ENCODE peak calls at places on chromosomes 7 and 10, in five cellular contexts. S is endothelial cell of umbilical vein, J is adrenal gland, O is uterus, T is lower leg skin. C is an unnamed sample.
A peak's percentile ranks its signal among the peaks of the same experiment; 100 is the strongest.

GRCh38 chr10:63588436-63589180 is 67.4 kb downstream of the REEP3 start:
- DNase-seq in S (peak; percentile 57), J (no peak), O (no peak), T (no peak), C (no peak)

GRCh38 chr7:130492519-130493274 is 812 bp downstream of the MEST start:
- DNase-seq in S (peak; percentile 19), J (peak; percentile 61), O (no peak), T (no peak), C (no peak)

GRCh38 chr7:137592232-137592896 is 248.8 kb upstream of the PTN start:
- DNase-seq in S (peak; percentile 85), J (peak; percentile 78), O (peak; percentile 50), T (peak; percentile 15), C (peak; percentile 57)

GRCh38 chr10:27392606-27393005 is 111.5 kb upstream of the RAB18 start:
- DNase-seq in S (no peak), J (no peak), O (no peak), T (no peak), C (no peak)

GRCh38 chr7:9822458-9823290 is 1151.0 kb upstream of the PHF14 start:
- DNase-seq in S (no peak), J (no peak), O (no peak), T (no peak), C (no peak)

GRCh38 chr7:135715055-135715522 is 12.9 kb downstream of the SLC13A4 start:
- DNase-seq in S (no peak), J (no peak), O (no peak), T (no peak), C (no peak)

GRCh38 chr10:79023489-79024162 is 45.1 kb upstream of the ZMIZ1 start:
- DNase-seq in S (no peak), J (peak; percentile 74), O (peak; percentile 55), T (no peak), C (no peak)

GRCh38 chr7:40649247-40649646 is 514.4 kb downstream of the SUGCT start:
- DNase-seq in S (no peak), J (no peak), O (no peak), T (no peak), C (no peak)

GRCh38 chr10:99341860-99342517 is 12.8 kb downstream of the CNNM1 start:
- DNase-seq in S (no peak), J (no peak), O (no peak), T (no peak), C (no peak)

GRCh38 chr7:73454424-73454823 is 20.8 kb downstream of the FZD9 start:
- DNase-seq in S (no peak), J (no peak), O (no peak), T (no peak), C (no peak)

GRCh38 chr7:4958477-4959301 is at the start of gene MMD2:
- DNase-seq in S (no peak), J (no peak), O (no peak), T (no peak), C (no peak)

GRCh38 chr10:6014241-6014761 is 37.0 kb upstream of the IL15RA start:
- DNase-seq in S (peak; percentile 53), J (peak; percentile 84), O (peak; percentile 79), T (peak; percentile 62), C (no peak)

GRCh38 chr7:157310676-157311185 is 26.1 kb upstream of the DNAJB6 start:
- DNase-seq in S (no peak), J (no peak), O (no peak), T (no peak), C (no peak)

GRCh38 chr7:18278306-18278705 is 217.2 kb upstream of the HDAC9 start:
- DNase-seq in S (peak; percentile 29), J (no peak), O (no peak), T (no peak), C (no peak)

DNA sequence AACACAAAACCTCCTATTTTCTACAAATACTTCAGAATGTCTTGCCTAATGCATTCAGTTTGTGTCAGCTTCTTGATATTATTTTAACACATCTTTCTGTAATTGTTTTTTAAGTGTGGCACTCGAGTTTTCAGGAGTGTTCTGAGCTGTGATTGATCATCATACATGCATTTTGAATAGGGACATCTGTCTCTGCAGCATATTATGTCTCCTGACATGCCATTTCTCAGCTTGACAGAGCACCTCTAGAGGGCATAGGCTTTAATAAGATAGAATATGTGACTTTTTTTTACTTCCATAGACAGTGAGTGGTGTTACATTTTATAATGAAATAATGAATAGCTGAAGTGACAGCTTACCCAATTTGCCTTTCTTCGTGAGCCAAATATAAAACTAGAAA is 219.2 kb upstream of the HDAC9 start:
- DNase-seq in S (no peak), J (no peak), O (no peak), T (no peak), C (no peak)
- TF ChIP-seq CTCF in S (no peak), J (no peak), O (no peak), T (no peak), C (no peak)

GRCh38 chr7:100433592-100434296 is 2.6 kb downstream of the PPP1R35 start:
- DNase-seq in S (no peak), J (no peak), O (no peak), T (no peak), C (no peak)
- TF ChIP-seq POLR2A in S (peak; percentile 54), J (no peak), O (no peak), T (no peak), C (no peak)

GRCh38 chr10:2121315-2121714 is 384.0 kb upstream of the ADARB2 start:
- DNase-seq in S (no peak), J (no peak), O (no peak), T (no peak), C (no peak)

GRCh38 chr10:2119316-2119715 is 382.0 kb upstream of the ADARB2 start:
- DNase-seq in S (no peak), J (no peak), O (no peak), T (no peak), C (no peak)

GRCh38 chr10:2120781-2121180 is 383.5 kb upstream of the ADARB2 start:
- DNase-seq in S (no peak), J (no peak), O (no peak), T (no peak), C (no peak)

GRCh38 chr10:2122431-2123124 is 385.3 kb upstream of the ADARB2 start:
- DNase-seq in S (no peak), J (no peak), O (no peak), T (no peak), C (no peak)

GRCh38 chr10:2121944-2122343 is 384.6 kb upstream of the ADARB2 start:
- DNase-seq in S (no peak), J (no peak), O (no peak), T (no peak), C (no peak)
- H3K4me3 ChIP-seq in S (no peak overlapping the region), J (no peak overlapping the region), O (no peak overlapping the region), T (no peak overlapping the region), C (no peak overlapping the region)

DNA sequence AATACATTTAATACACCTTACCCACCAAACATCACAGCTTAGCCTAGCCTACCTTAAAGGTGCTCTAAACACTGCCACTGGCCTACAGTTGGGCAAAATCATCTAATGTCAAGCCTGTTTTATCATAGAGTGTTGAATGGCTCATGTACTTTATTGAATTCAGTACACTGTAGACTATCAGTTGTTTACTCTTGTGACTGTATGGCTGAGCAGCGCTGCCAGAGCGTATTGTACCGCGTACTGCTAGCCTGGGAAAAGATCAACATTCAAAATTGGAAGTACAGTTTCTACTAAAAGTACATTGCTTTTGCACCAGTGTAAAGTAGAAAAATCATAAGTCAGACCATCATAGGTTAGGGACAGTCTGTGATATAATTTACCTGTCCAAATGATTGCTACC is 226.8 kb downstream of the PRPF18 start:
- DNase-seq in S (no peak), J (no peak), O (no peak), T (no peak), C (no peak)
- TF ChIP-seq CTCF in S (no peak), J (no peak), O (no peak), T (no peak), C (no peak)

GRCh38 chr10:100996678-100997363 is 2.8 kb upstream of the LZTS2 start:
- DNase-seq in S (no peak), J (no peak), O (no peak), T (no peak), C (no peak)
- TF ChIP-seq POLR2A in S (no peak), J (peak; percentile 20), O (no peak), T (no peak), C (no peak)

GRCh38 chr10:17428616-17429097 is 25.7 kb downstream of the ST8SIA6 start:
- DNase-seq in S (peak; percentile 44), J (no peak), O (no peak), T (no peak), C (no peak)

GRCh38 chr10:17429490-17429889 is 24.9 kb downstream of the ST8SIA6 start:
- DNase-seq in S (no peak), J (no peak), O (no peak), T (no peak), C (no peak)

GRCh38 chr10:17426263-17426600 is 28.2 kb downstream of the ST8SIA6 start:
- DNase-seq in S (no peak), J (no peak), O (no peak), T (no peak), C (no peak)

GRCh38 chr10:17427201-17427600 is 27.2 kb downstream of the ST8SIA6 start:
- DNase-seq in S (no peak), J (no peak), O (no peak), T (no peak), C (no peak)

GRCh38 chr10:17428096-17428615 is 26.2 kb downstream of the ST8SIA6 start:
- DNase-seq in S (no peak), J (no peak), O (no peak), T (no peak), C (no peak)
- H3K4me3 ChIP-seq in S (no peak overlapping the region), J (no peak overlapping the region), O (no peak overlapping the region), T (no peak overlapping the region), C (no peak overlapping the region)

GRCh38 chr7:37848297-37848696 is at the start of gene NME8:
- DNase-seq in S (no peak), J (no peak), O (no peak), T (no peak), C (no peak)

DNA sequence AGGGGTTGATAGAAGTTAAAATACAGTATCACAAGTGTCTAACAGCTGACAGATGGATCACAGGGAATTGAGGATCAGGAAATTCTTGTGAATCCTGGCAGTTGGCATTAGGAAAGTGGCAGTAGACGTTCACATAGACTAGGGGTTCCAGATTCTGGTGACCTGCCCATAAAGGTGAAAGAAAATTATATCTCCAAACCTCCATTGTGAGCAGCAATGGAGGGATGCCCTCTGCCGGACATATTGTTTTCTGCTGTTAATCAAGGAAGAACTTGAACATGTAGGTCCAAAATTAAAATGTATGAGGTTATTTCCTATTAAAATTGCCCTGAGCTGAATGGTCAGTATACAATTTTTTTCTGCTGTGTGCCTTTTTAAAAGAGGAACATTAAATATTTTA is 5.1 kb downstream of the NME8 start:
- DNase-seq in S (peak; percentile 6), J (no peak), O (no peak), T (no peak), C (no peak)
- TF ChIP-seq CTCF in S (peak; percentile 13), J (peak; percentile 25), O (no peak), T (no peak), C (no peak)

DNA sequence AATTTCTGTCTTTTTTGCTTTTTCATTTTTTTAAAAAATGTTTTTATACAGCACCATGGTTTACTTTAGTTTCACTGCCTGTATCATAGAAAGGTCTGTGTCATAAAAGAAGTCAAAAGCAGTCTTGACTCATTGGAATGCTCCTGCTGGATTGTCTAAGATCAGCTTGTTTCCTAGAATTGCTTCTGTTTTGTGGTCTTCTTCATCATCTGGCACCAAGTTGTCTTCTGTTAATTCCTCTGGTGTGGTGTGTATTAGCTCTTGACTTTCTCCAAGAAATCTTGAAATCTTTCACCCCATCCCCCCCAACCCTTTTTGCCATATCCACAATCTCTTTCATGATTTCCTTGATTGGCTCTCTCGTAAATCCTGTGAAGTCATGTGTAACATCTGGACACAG is 250.3 kb upstream of the CXCL12 start:
- DNase-seq in S (no peak), J (no peak), O (no peak), T (no peak), C (no peak)
- TF ChIP-seq POLR2A in S (no peak), J (no peak), O (no peak), T (no peak), C (no peak)